ENCODE peak calls at places on chromosome 13, in seven cellular contexts. O is mesendoderm, G is neuronal stem cell, B is IMR-90, C is H9, E is mesenchymal stem cell, X is trophoblast cell. P is an unnamed sample. For H3K27me3, the result is how much of the 10 kb centered on the place peaks cover.

GRCh38 chr13:19644947-19645439 is 11.5 kb downstream of the MPHOSPH8 start:
- DNase-seq in E (no peak), B (no peak), O (no peak), C (no peak), G (no peak), X (no peak), P (no peak)

GRCh38 chr13:39858794-39859193 is 203.3 kb downstream of the COG6 start:
- DNase-seq in E (no peak), C (no peak), X (no peak), B (no peak), O (no peak), G (no peak), P (no peak)

GRCh38 chr13:43848250-43848649 is 31.3 kb downstream of the CCDC122 start:
- DNase-seq in X (no peak), G (no peak), E (peak), O (no peak), B (peak), C (no peak), P (no peak)

GRCh38 chr13:23020246-23020843 is 160.4 kb upstream of the SGCG start:
- DNase-seq in X (peak), B (peak), E (peak), O (peak), C (peak), G (peak), P (no peak)

GRCh38 chr13:105778196-105778595 is 757.3 kb downstream of the EFNB2 start:
- DNase-seq in E (peak), C (no peak), B (peak), X (no peak), G (no peak), O (no peak), P (no peak)

GRCh38 chr13:113864303-113864890 is 521 bp upstream of the GAS6 start:
- DNase-seq in E (peak), X (no peak), G (no peak), B (peak), O (no peak), C (no peak), P (no peak)

GRCh38 chr13:62482351-62482750 is 1066.7 kb upstream of the PCDH20 start:
- DNase-seq in B (no peak), C (no peak), E (no peak), G (no peak), X (no peak), O (no peak), P (no peak)

GRCh38 chr13:109628251-109628699 is 158.1 kb downstream of the IRS2 start:
- DNase-seq in G (no peak), E (peak), B (peak), X (no peak), O (no peak), C (no peak), P (no peak)

GRCh38 chr13:48828962-48829405 is 146.7 kb upstream of the FNDC3A start:
- DNase-seq in O (peak), C (peak), E (no peak), G (no peak), B (peak), X (peak), P (no peak)

GRCh38 chr13:101455863-101456262 is 3.4 kb downstream of the ITGBL1 start:
- DNase-seq in X (peak), C (no peak), G (no peak), O (peak), E (peak), B (peak), P (no peak)

DNA sequence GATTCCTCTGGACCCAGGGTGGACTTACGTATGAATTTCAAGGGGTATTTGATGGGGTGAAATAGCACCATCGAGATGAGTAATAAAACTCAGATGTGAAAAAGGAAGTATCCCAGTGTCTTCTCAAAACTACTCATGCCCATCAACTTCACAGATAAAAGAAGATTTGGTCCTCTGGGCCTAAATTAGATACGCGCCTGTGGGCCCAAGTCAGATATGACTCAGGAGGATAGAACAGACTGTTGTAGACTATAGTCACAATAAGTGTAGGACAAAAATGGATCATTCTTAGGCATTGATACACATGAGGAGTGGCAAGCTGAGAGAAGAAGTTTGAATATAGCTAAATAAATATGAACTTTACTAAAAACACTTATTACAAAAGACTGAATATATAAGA is 2438.8 kb downstream of the PCDH9 start:
- DNase-seq in X (no peak), E (no peak), C (no peak), B (no peak), O (no peak), G (no peak), P (no peak)
- H4K8ac ChIP-seq in X (no peak), E (no peak), C (no peak), B (no peak), O (no peak), G (no peak), P (no peak)

GRCh38 chr13:111508164-111508870 is 187.9 kb downstream of the TEX29 start:
- DNase-seq in X (no peak), G (no peak), C (no peak), O (no peak), E (no peak), B (no peak), P (no peak)
- H3K27me3 ChIP-seq in X (under half), G (under half), C (under half), O (under half), E (under half), B (under half), P (under half)

DNA sequence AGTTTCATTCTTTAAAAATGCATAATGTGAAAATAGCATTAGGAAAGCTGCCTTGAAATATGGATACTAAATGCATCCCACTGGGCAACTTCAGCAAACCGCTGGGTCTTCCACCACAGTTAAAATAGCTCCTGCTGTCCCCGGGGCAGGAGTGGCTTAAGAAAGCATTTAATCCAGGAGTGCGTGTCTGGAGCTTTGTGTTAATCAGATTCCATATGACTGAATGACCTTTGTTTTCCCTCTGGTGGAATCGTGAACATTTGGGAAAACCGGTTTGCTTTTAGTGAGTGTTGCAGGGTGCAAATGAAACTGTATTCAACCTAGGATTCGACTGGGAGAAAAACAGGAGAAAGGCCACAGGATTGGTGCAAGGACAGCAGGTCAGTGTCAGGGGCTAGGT is 237.6 kb upstream of the MAB21L1 start:
- DNase-seq in C (no peak), O (no peak), X (peak), B (no peak), E (no peak), G (no peak), P (no peak)
- H4K8ac ChIP-seq in C (no peak), O (no peak), X (no peak), B (no peak), E (no peak), G (no peak), P (no peak)

DNA sequence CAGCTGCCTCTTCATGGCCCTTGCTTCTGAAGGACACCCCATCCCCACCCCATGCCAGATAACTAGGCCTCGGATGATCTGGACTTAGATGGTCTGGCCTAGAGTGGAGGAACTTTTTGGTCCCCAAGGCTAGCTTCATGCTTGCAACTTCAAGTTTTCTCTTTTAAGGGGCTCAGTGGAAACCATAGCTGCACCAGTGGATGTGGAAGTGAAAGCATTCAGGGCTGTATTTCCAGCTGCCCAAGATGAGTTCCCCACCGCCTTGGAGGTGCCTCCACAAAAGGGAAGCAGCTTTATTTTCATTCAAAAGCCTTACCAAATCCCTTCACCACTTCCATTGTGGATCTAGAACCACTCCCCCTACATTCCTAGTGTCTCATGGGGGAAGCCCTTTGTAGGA is 17.6 kb upstream of the GSX1 start:
- DNase-seq in O (no peak), G (no peak), E (no peak), C (no peak), B (no peak), X (no peak), P (no peak)
- H3K27me3 ChIP-seq in O (under half), G (under half), E (under half), C (under half), B (under half), X (under half), P (under half)

DNA sequence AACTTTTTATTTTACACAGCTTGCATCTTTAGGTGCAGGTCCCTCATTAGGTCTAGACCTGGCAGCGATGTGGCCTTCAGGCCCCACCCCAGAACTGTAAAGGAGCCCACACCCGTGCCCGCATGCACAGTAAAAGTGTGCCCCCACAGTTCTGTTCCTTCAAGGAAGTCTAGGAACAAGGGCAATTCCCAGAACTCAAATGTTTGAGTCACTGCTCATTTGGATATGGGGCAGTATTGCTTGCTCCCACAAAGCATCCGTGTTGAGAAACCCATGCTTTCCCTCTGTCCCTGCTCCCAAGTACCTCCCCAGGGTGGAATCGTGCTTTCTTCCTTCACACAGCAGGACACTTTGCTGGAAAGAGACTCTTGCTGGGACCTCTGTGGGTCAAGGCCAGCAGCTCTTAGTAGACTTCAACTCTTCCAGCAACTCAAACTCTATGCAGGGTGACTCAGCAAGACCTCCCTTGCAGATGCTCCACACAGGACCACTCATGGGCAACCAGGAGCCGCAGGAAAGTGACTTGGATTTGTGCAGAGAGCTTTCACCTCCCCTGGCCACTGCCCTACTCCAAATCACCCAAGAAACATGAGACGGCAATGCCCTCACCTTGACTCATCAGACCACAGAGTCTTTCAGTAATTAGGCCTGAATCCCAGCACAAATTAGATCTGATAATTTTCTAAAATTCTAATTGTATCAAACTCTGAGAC is 12.3 kb downstream of the SLC7A1 start:
- DNase-seq in G (no peak), E (peak), C (no peak), B (peak), O (peak), X (no peak), P (no peak)
- H4K8ac ChIP-seq in G (no peak), E (no peak), C (no peak), B (no peak), O (no peak), X (no peak), P (no peak)

GRCh38 chr13:36385471-36385870 is 39.3 kb upstream of the SPART start:
- DNase-seq in O (no peak), B (peak), G (no peak), E (peak), X (no peak), C (no peak), P (no peak)
- H3K27me3 ChIP-seq in O (under half), B (under half), G (under half), E (under half), X (under half), C (under half), P (under half)

GRCh38 chr13:96629331-96629730 is 364.9 kb downstream of the OXGR1 start:
- DNase-seq in O (no peak), X (no peak), G (no peak), E (no peak), C (no peak), B (no peak), P (no peak)

GRCh38 chr13:96637039-96637438 is 357.2 kb downstream of the OXGR1 start:
- DNase-seq in X (no peak), O (no peak), B (no peak), G (no peak), C (no peak), E (no peak), P (no peak)

GRCh38 chr13:96636310-96636709 is 358.0 kb downstream of the OXGR1 start:
- DNase-seq in E (no peak), X (no peak), O (no peak), C (no peak), G (no peak), B (no peak), P (no peak)

DNA sequence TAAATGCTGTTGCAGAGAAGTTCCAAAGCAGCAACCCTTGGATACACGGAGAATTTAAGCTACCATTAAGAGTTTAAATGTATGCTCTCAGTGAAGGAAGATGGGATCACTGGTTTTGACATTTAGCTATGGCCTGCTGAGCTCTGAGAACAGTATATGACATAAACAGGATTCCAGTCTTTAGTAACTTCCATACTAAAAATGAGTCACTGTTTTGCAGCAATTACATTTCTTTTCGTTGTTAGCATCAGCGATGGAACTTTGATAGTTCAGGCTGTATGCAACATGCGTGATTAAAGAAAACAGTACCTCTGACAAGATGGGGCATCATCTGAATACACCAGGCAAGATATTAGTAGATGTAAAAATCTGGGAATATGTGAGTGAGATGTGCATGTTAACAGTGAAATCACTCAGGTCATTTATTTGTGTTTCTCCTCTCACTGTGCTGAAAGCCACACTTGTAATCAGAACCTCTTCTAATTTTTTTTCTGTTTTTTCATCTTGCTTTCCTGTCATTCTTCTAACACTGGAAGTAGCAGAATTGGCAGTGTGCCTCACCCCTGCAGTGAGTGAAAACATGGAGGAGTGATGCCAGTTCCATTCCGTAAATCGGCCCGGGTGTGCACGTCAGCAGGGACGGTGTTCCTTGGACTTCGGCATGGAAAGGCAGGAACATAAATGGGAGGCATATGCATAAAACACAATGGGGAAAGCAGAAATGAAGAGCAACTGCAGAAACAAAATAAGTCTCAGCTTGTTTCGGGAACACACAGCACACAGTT is 361.5 kb downstream of the OXGR1 start:
- DNase-seq in O (no peak), E (no peak), G (no peak), X (no peak), B (no peak), C (no peak), P (no peak)
- H4K8ac ChIP-seq in O (no peak), E (no peak), G (no peak), X (no peak), B (no peak), C (no peak), P (no peak)

DNA sequence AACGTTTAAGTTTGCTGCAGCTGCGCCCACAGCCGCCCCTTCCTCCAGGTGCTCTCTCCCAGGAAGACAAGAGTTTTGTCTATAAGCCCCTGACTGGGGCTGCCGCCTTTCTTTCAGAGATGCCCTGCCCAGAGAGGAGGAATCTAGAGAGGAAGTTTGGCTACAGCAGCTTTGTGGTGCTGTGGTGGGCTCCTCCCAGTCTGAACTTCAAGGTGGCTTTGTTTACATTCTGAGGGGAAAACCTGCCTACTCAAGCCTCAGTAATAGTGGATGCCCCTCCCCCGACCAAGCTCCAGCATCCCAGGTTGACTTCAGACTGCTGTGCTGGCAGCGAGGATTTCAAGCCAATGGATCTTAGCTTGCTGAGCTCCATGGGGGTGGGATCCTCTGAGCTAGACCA is 6.4 kb upstream of the ERICH6B start:
- DNase-seq in C (peak), B (no peak), E (no peak), G (no peak), O (peak), X (no peak), P (peak)
- H3K27me3 ChIP-seq in C (under half), B (under half), E (under half), G (under half), O (under half), X (under half), P (under half)

GRCh38 chr13:78431328-78431727 is 172.0 kb downstream of the POU4F1 start:
- DNase-seq in E (no peak), O (no peak), C (no peak), X (no peak), B (no peak), G (no peak), P (no peak)

GRCh38 chr13:78430166-78430791 is 173.1 kb downstream of the POU4F1 start:
- DNase-seq in G (peak), C (peak), O (peak), E (no peak), X (no peak), B (no peak), P (no peak)

GRCh38 chr13:78430811-78431210 is 172.5 kb downstream of the POU4F1 start:
- DNase-seq in E (no peak), G (no peak), O (no peak), B (no peak), C (no peak), X (no peak), P (no peak)

GRCh38 chr13:78428646-78429045 is 174.7 kb downstream of the POU4F1 start:
- DNase-seq in B (no peak), C (no peak), X (no peak), E (no peak), O (peak), G (no peak), P (no peak)

DNA sequence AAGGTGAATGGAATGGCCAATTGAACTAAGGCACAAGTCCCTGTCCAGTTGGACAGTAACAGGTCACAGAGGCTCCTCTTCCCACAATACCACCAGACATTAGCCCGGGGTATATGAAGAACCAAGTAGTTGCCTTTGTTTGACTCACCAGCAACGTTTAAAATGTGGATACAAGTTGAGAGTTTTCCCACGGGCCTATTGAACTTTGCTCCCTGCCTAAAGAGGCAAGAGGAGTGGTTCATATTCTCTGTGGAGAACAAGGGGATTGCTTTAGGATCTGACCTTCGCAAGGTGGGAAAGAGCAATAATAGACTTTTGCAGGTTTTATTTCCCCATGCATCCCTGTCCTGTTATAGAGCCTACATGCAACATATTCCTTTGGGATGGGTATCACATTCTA is 177.2 kb downstream of the POU4F1 start:
- DNase-seq in E (no peak), C (no peak), X (no peak), O (no peak), G (no peak), B (no peak), P (no peak)
- H4K8ac ChIP-seq in E (no peak), C (no peak), X (no peak), O (no peak), G (no peak), B (no peak), P (no peak)

P was measured in H1.